ENCODE peak calls at places on chromosome 3, in five cellular contexts. O is A549, E is HepG2, Q is GM12878, C is K562. I is an unnamed sample.

GRCh38 chr3:106332884-106333283 is 464.1 kb upstream of the CBLB start:
- DNase-seq in O (peak), E (no peak), Q (peak), C (no peak), I (no peak)

GRCh38 chr3:193605876-193606275 is 12.9 kb downstream of the OPA1 start:
- DNase-seq in O (peak), E (peak), Q (no peak), C (peak), I (peak)

GRCh38 chr3:9373443-9373842 is 10.6 kb downstream of the THUMPD3 start:
- DNase-seq in O (no peak), E (no peak), Q (no peak), C (no peak), I (no peak)

GRCh38 chr3:170033489-170033888 is 4.3 kb upstream of the GPR160 start:
- DNase-seq in O (peak), E (no peak), Q (no peak), C (no peak), I (no peak)

GRCh38 chr3:61847784-61848462 is 286.6 kb downstream of the PTPRG start:
- DNase-seq in O (no peak), E (peak), Q (no peak), C (no peak), I (peak)

GRCh38 chr3:128201158-128201755 is 48.0 kb downstream of the EEFSEC start:
- DNase-seq in O (no peak), E (no peak), Q (no peak), C (no peak), I (no peak)

GRCh38 chr3:157089455-157090221 is 70.3 kb downstream of the CCNL1 start:
- DNase-seq in O (peak), E (no peak), Q (peak), C (peak), I (peak)

GRCh38 chr3:40800343-40800742 is 275.6 kb downstream of the ZNF621 start:
- DNase-seq in O (peak), E (peak), Q (no peak), C (no peak), I (peak)

GRCh38 chr3:143442761-143443477 is 323.3 kb downstream of the CHST2 start:
- DNase-seq in O (no peak), E (no peak), Q (no peak), C (peak), I (peak)

GRCh38 chr3:14725015-14725431 is 50.1 kb downstream of the C3orf20 start:
- DNase-seq in O (peak), E (no peak), Q (no peak), C (no peak), I (no peak)

GRCh38 chr3:179837374-179837773 is 184.5 kb downstream of the USP13 start:
- DNase-seq in O (no peak), E (no peak), Q (no peak), C (no peak), I (peak)

GRCh38 chr3:38473229-38473628 is 19.5 kb downstream of the ACVR2B start:
- DNase-seq in O (no peak), E (no peak), Q (no peak), C (peak), I (no peak)

GRCh38 chr3:137165117-137165806 is 207.5 kb downstream of the IL20RB start:
- DNase-seq in O (peak), E (no peak), Q (no peak), C (peak), I (no peak)

GRCh38 chr3:185549111-185549510 is 3.3 kb downstream of the LIPH start:
- DNase-seq in O (peak), E (no peak), Q (no peak), C (peak), I (peak)

GRCh38 chr3:136353461-136353860 is 103.3 kb downstream of the PCCB start:
- DNase-seq in O (no peak), E (no peak), Q (peak), C (no peak), I (no peak)

GRCh38 chr3:82157952-82158351 is 396.5 kb upstream of the GBE1 start:
- DNase-seq in O (peak), E (no peak), Q (no peak), C (no peak), I (peak)

GRCh38 chr3:75687323-75687722 is 23.2 kb downstream of the FRG2C start:
- DNase-seq in O (no peak), E (no peak), Q (no peak), C (no peak), I (no peak)

GRCh38 chr3:23620616-23621015 is 185.1 kb upstream of the UBE2E1 start:
- DNase-seq in O (no peak), E (no peak), Q (no peak), C (no peak), I (no peak)

GRCh38 chr3:167733961-167734497 is 663 bp downstream of the PDCD10 start:
- DNase-seq in O (peak), E (peak), Q (no peak), C (no peak), I (no peak)

GRCh38 chr3:61809879-61810278 is 248.5 kb downstream of the PTPRG start:
- DNase-seq in O (no peak), E (no peak), Q (no peak), C (no peak), I (no peak)

GRCh38 chr3:136209921-136210320 is 13.8 kb upstream of the MSL2 start:
- DNase-seq in O (no peak), E (no peak), Q (no peak), C (no peak), I (no peak)

GRCh38 chr3:126746395-126747177 is 42.5 kb downstream of the CHCHD6 start:
- DNase-seq in O (peak), E (peak), Q (no peak), C (peak), I (peak)

GRCh38 chr3:101695779-101696372 is 9.4 kb upstream of the RPL24 start:
- DNase-seq in O (peak), E (peak), Q (no peak), C (peak), I (peak)

GRCh38 chr3:88137836-88138235 is 11.9 kb upstream of the C3orf38 start:
- DNase-seq in O (no peak), E (no peak), Q (no peak), C (no peak), I (no peak)

GRCh38 chr3:127091376-127091775 is 101.6 kb upstream of the PRR23E start:
- DNase-seq in O (no peak), E (no peak), Q (no peak), C (no peak), I (no peak)

GRCh38 chr3:125212096-125212508 is 446 bp downstream of the SLC12A8 start:
- DNase-seq in O (no peak), E (no peak), Q (no peak), C (no peak), I (no peak)

DNA sequence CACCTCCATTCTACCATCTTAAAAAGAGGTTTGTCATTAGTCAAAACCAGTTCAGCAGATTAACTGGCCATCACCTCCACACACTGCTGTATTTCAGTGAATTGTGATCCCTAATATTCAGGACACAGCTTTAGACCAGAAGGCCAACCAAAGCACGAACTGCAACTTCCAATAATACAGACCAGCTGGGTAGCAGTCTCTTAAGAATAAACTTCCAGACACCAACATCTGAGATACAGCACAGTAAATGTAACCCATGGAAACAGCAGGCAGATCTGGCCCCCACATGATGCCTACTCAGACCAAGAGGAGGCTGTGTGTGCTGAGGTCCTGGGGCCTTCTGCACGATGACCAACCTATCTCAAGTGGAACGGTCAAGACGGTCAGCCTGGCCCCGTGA is 34.9 kb downstream of the SPATA12 start:
- DNase-seq in O (no peak), E (no peak), Q (no peak), C (no peak), I (no peak)
- H3K27ac ChIP-seq in O (no peak), E (no peak), Q (no peak), C (no peak), I (no peak)

DNA sequence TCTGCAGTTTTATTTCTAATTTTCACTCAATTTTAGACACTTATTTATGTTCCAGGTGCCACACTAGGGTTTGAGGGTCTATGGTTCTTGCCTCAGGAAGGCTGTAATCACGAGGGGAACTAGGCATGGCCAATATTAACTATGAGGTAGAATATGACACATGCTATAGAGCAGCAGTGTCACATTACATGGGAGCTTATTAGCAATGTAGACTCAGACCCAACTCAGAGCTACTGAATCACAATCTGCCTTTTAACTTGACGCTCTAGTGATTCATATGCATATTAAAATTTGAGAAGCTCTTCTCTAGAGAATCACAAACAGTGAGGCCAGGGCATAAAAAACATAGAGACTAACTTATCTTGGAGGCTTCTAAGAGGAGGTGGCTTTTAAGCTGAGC is 32.8 kb upstream of the MRPL3 start:
- DNase-seq in O (no peak), E (no peak), Q (no peak), C (no peak), I (no peak)
- TF ChIP-seq MYC in O (no peak), E (no peak), Q (no peak), C (no peak), I (no peak)

DNA sequence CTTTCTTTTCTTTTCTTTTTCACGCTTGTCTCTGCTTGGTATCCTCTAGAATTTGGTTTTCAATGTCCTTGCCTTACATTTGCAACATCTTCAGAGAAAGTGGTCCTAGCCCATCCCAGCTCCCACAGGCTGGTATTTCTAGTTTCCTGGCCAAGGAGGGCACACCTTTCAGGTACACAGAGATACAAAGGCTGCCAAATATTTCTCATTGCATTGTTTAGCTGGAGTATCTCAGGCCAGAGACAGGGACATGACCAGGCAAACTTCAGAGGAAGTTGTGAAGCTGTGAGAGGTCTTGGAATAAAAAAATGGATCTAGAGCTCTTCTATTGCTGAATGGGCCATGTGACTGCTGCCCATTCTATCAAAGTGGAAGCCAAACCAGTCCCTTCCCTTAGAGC is 68.9 kb downstream of the BDH1 start:
- DNase-seq in O (no peak), E (no peak), Q (no peak), C (no peak), I (no peak)
- H3K27ac ChIP-seq in O (peak), E (no peak), Q (no peak), C (no peak), I (peak)

GRCh38 chr3:108669211-108669610 is 79.7 kb downstream of the DZIP3 start:
- DNase-seq in O (no peak), E (no peak), Q (peak), C (no peak), I (no peak)
- TF ChIP-seq MYC in O (no peak), E (no peak), Q (no peak), C (no peak), I (no peak)

DNA sequence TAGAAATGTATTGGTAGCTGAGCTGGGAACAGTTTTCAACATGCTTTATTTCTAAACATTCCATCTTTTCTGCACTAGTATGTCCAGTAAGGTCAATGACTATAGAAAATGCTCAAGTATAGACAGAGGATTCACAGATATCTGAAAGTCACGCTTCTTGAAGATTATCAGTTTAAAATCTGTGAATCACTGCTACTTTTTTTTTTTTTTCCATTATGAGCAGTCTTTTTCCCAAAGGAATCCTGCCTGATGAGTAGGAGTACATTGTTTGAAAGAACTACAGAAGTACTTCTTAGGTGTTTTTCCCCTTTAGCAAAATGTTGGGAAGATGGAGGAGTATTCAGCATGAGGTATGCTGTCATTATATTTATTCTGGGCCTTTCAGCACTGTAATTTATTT is 266.1 kb downstream of the NLGN1 start:
- DNase-seq in O (no peak), E (no peak), Q (no peak), C (no peak), I (no peak)
- H3K27ac ChIP-seq in O (no peak), E (no peak), Q (no peak), C (no peak), I (no peak)

DNA sequence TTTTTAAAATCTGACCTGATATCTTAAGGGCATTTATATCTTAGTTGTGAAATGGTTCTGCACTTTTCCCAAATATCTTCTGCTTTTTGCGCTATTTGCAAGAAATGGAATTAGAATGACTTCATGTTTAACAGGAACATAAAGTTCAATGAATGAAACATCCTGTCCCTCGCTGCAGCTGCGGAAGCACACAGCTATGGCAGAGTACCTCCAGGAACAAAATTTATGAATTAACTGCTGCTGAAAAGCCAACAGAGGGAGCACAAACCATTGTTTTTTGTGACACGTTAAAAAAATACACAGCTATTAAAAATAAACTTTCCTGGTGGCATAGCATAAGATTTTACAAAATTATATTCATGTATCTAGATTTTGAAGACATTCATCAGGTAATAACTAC is 404.4 kb upstream of the MDFIC2 start:
- DNase-seq in O (no peak), E (no peak), Q (no peak), C (peak), I (peak)
- TF ChIP-seq MYC in O (no peak), E (no peak), Q (no peak), C (no peak), I (no peak)

DNA sequence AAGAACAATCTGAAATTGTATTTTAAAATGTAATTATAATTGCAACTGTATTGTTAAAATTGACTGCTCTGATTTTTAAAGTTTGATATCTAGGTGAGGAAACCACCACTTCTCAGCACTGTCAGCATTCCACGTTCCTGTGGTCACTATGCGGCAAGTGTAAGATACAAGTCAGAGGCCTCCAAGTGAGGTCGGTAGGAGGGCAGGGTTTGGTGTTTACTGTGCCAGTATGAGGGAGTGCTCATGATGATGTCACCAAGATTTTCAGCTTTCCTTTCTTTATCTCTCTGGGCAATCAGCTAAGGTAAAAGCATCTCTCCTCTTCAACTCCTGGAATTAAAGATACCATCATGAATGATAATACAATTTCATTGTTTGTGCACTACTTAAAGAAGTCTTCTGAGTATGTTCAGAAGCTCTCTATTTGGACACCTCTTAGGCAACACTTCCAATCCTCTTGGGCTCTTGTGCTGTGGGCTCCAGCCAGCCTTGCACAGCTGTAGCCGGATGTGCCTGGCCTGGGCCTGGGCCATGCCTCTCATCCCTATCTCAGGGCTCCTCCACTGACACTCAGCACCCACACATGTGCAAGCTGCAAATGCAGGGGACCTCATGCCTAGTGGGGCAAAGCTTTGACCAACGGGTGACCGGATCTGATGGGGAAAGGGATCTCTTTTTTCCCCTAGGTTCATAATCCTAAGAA is 42.9 kb downstream of the CCR3 start:
- DNase-seq in O (no peak), E (no peak), Q (no peak), C (no peak), I (no peak)
- H3K27ac ChIP-seq in O (no peak), E (no peak), Q (no peak), C (no peak), I (no peak)

DNA sequence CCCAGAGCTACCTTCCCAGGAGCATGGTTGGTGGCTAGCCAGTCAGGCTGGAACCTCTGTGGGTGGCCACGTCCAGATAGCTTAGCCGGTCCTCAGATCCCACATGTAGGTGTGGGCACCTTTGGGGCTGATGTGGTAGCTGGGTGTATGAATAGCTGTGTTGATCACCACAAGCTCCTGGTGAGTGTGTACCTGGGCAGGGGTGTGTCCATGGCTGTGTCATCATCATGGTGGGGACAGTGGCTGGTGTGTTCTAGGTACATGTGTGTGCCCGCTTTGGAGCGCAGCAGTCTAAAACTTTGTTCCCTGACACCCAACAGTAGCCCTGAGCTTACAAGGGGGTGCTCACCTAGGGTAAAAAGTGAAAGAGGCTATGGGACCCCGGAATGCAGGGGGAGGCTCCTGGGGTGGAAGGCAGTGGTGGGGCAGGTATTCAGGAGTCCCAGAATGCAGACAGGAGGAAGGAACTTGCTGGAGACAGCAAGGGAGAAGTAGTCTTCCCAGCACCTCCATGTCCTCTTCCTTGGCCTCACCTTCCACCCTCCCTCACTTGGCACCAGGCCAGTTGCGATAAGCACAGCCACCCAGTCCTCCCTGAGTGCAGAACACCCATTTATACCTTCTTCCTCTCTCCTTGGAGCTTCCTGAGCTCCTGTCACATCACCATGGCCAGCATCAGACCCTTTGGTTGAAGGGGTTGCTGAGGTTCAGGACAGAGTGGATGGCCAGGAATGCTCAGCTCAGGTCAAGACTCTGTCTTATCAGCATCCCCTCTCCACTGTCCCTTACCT is 1.2 kb downstream of the CISH start:
- DNase-seq in O (no peak), E (no peak), Q (no peak), C (peak), I (no peak)
- TF ChIP-seq MYC in O (no peak), E (no peak), Q (no peak), C (no peak), I (no peak)

DNA sequence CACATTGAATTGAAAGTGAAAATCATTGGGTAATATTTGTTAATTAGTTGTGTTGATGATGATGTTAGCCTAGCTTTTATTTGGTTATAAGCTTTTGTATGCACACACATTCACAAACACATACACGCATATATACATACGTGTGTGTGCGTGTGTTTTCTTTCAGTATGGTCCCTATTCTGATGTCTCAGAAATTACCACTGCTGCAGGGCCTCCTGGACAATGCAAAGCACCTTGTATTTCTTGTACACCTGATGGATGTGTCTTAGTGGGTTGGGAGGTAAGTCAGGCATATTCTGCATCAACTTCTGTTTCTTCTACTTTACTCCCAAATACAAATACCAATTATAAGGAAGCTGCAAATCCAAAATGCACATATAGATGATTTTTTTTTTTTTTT is 102.1 kb downstream of the GHSR start:
- DNase-seq in O (no peak), E (no peak), Q (no peak), C (no peak), I (no peak)
- H3K27ac ChIP-seq in O (no peak), E (no peak), Q (no peak), C (no peak), I (no peak)

GRCh38 chr3:152375546-152375945 is 106.8 kb downstream of the MBNL1 start:
- DNase-seq in O (peak), E (no peak), Q (no peak), C (peak), I (no peak)
- TF ChIP-seq MYC in O (no peak), E (no peak), Q (no peak), C (no peak), I (no peak)

I was measured in endothelial cell of umbilical vein.